ENCODE peak calls at places on chromosomes 7 and 10, in ten cellular contexts. One of them, this sample, is unnamed.

GRCh38 chr10:86167762-86168128 is 198.8 kb downstream of the GRID1 start:
- DNase-seq in colonic mucosa: no peak
- DNase-seq in fibroblast of pulmonary artery: no peak
- DNase-seq in heart right ventricle: no peak
- DNase-seq in hepatocyte: no peak
- DNase-seq in testis: no peak
- DNase-seq in left ventricle myocardium inferior: no peak
- DNase-seq in brain microvascular endothelial cell: no peak
- DNase-seq in BJ: no peak
- DNase-seq in RWPE1: no peak
- DNase-seq in this sample: no peak

GRCh38 chr10:127406018-127406550 is 143.0 kb upstream of the NPS start:
- DNase-seq in hepatocyte: no peak
- DNase-seq in brain microvascular endothelial cell: no peak
- DNase-seq in testis: no peak
- DNase-seq in fibroblast of pulmonary artery: no peak
- DNase-seq in colonic mucosa: no peak
- DNase-seq in left ventricle myocardium inferior: no peak
- DNase-seq in BJ: no peak
- DNase-seq in RWPE1: no peak
- DNase-seq in heart right ventricle: no peak
- DNase-seq in this sample: no peak

GRCh38 chr10:92103376-92104084 is 180.0 kb downstream of the BTAF1 start:
- DNase-seq in left ventricle myocardium inferior: no peak
- DNase-seq in RWPE1: no peak
- DNase-seq in fibroblast of pulmonary artery: peak
- DNase-seq in colonic mucosa: no peak
- DNase-seq in testis: no peak
- DNase-seq in heart right ventricle: no peak
- DNase-seq in brain microvascular endothelial cell: no peak
- DNase-seq in BJ: no peak
- DNase-seq in hepatocyte: no peak
- DNase-seq in this sample: no peak

GRCh38 chr7:157396316-157397035 is 59.7 kb downstream of the DNAJB6 start:
- DNase-seq in RWPE1: no peak
- DNase-seq in colonic mucosa: no peak
- DNase-seq in brain microvascular endothelial cell: no peak
- DNase-seq in fibroblast of pulmonary artery: no peak
- DNase-seq in testis: no peak
- DNase-seq in hepatocyte: no peak
- DNase-seq in heart right ventricle: no peak
- DNase-seq in left ventricle myocardium inferior: no peak
- DNase-seq in BJ: no peak
- DNase-seq in this sample: no peak

GRCh38 chr7:15855726-15856125 is 169.2 kb upstream of the MEOX2 start:
- DNase-seq in colonic mucosa: no peak
- DNase-seq in hepatocyte: peak
- DNase-seq in fibroblast of pulmonary artery: no peak
- DNase-seq in brain microvascular endothelial cell: no peak
- DNase-seq in RWPE1: no peak
- DNase-seq in heart right ventricle: no peak
- DNase-seq in testis: no peak
- DNase-seq in BJ: no peak
- DNase-seq in left ventricle myocardium inferior: no peak
- DNase-seq in this sample: no peak

GRCh38 chr10:63197304-63198092 is 64.4 kb downstream of the NRBF2 start:
- DNase-seq in left ventricle myocardium inferior: no peak
- DNase-seq in hepatocyte: peak
- DNase-seq in fibroblast of pulmonary artery: peak
- DNase-seq in RWPE1: no peak
- DNase-seq in brain microvascular endothelial cell: peak
- DNase-seq in BJ: peak
- DNase-seq in heart right ventricle: no peak
- DNase-seq in testis: no peak
- DNase-seq in colonic mucosa: no peak
- DNase-seq in this sample: no peak

GRCh38 chr7:6012355-6013104 is 3.5 kb downstream of the AIMP2 start:
- DNase-seq in testis: no peak
- DNase-seq in left ventricle myocardium inferior: no peak
- DNase-seq in brain microvascular endothelial cell: peak
- DNase-seq in BJ: no peak
- DNase-seq in heart right ventricle: no peak
- DNase-seq in hepatocyte: peak
- DNase-seq in colonic mucosa: peak
- DNase-seq in fibroblast of pulmonary artery: no peak
- DNase-seq in RWPE1: no peak
- DNase-seq in this sample: no peak

GRCh38 chr7:80719261-80719660 is 80.8 kb downstream of the CD36 start:
- DNase-seq in hepatocyte: peak
- DNase-seq in testis: no peak
- DNase-seq in brain microvascular endothelial cell: peak
- DNase-seq in left ventricle myocardium inferior: no peak
- DNase-seq in fibroblast of pulmonary artery: peak
- DNase-seq in heart right ventricle: no peak
- DNase-seq in colonic mucosa: no peak
- DNase-seq in BJ: no peak
- DNase-seq in RWPE1: no peak
- DNase-seq in this sample: no peak

GRCh38 chr10:86316274-86316835 is 50.2 kb downstream of the GRID1 start:
- DNase-seq in colonic mucosa: no peak
- DNase-seq in hepatocyte: no peak
- DNase-seq in heart right ventricle: no peak
- DNase-seq in left ventricle myocardium inferior: no peak
- DNase-seq in testis: no peak
- DNase-seq in fibroblast of pulmonary artery: no peak
- DNase-seq in BJ: no peak
- DNase-seq in brain microvascular endothelial cell: no peak
- DNase-seq in RWPE1: no peak
- DNase-seq in this sample: no peak

GRCh38 chr7:156380261-156380660 is 260.3 kb upstream of the RNF32 start:
- DNase-seq in testis: no peak
- DNase-seq in brain microvascular endothelial cell: no peak
- DNase-seq in fibroblast of pulmonary artery: no peak
- DNase-seq in BJ: no peak
- DNase-seq in left ventricle myocardium inferior: no peak
- DNase-seq in hepatocyte: no peak
- DNase-seq in colonic mucosa: no peak
- DNase-seq in RWPE1: no peak
- DNase-seq in heart right ventricle: no peak
- DNase-seq in this sample: no peak

GRCh38 chr7:103915958-103916357 is 73.5 kb downstream of the RELN start:
- DNase-seq in RWPE1: peak
- DNase-seq in left ventricle myocardium inferior: no peak
- DNase-seq in testis: no peak
- DNase-seq in hepatocyte: no peak
- DNase-seq in brain microvascular endothelial cell: peak
- DNase-seq in BJ: no peak
- DNase-seq in fibroblast of pulmonary artery: peak
- DNase-seq in heart right ventricle: no peak
- DNase-seq in colonic mucosa: no peak
- DNase-seq in this sample: no peak

GRCh38 chr7:6121141-6121540 is 90.0 kb downstream of the ANKRD61 start:
- DNase-seq in hepatocyte: no peak
- DNase-seq in brain microvascular endothelial cell: peak
- DNase-seq in testis: no peak
- DNase-seq in colonic mucosa: no peak
- DNase-seq in fibroblast of pulmonary artery: peak
- DNase-seq in RWPE1: no peak
- DNase-seq in heart right ventricle: no peak
- DNase-seq in BJ: no peak
- DNase-seq in left ventricle myocardium inferior: no peak
- DNase-seq in this sample: no peak

GRCh38 chr10:113959383-113959760 is 84.3 kb upstream of the ADRB1 start:
- DNase-seq in hepatocyte: peak
- DNase-seq in testis: no peak
- DNase-seq in left ventricle myocardium inferior: no peak
- DNase-seq in heart right ventricle: no peak
- DNase-seq in BJ: no peak
- DNase-seq in RWPE1: no peak
- DNase-seq in colonic mucosa: peak
- DNase-seq in fibroblast of pulmonary artery: no peak
- DNase-seq in brain microvascular endothelial cell: peak
- DNase-seq in this sample: peak

GRCh38 chr7:16466087-16466472 is 542 bp upstream of the SOSTDC1 start:
- DNase-seq in heart right ventricle: no peak
- DNase-seq in hepatocyte: no peak
- DNase-seq in colonic mucosa: no peak
- DNase-seq in BJ: no peak
- DNase-seq in brain microvascular endothelial cell: no peak
- DNase-seq in fibroblast of pulmonary artery: peak
- DNase-seq in testis: no peak
- DNase-seq in left ventricle myocardium inferior: no peak
- DNase-seq in RWPE1: no peak
- DNase-seq in this sample: no peak

DNA sequence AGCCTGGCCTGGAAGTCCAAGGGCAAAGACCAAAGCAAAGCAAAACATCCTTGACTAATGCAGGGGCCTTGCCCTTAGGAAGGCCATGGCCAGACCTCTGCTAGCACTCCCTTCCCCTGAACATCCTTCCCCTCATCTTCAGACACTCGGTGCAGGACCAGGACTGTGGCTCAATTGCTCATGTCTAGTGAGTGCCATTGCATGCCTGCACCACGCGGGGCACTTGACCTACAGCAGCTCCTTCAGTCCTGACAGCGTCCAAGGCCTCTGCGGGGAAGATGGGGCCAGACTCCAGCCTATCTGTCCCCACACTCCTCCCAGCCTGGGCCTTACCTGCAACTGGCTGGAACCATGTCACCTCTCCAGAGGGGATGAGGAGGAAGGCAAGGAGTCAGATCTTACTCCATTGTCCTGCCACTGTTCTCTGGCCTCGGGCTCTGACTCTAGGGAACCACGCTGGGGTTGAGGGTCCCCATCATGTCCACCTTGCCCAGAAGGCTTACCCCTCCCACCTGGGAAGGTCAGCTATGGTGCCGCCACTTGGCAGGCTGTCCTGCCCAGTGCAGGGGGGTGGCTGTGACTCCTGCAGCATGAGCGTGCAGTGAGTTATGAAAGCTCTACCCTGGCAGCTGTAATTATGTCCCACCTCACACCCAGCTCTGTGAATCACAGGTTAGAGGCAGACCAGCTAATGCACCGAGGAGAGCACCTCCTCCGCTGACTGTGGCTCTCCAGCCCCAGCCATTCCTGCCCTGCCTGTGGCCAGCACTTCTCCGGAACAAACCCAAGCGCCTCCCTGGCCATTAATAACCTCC is 16.1 kb downstream of the DRGX start:
- DNase-seq in brain microvascular endothelial cell: no peak
- DNase-seq in left ventricle myocardium inferior: no peak
- DNase-seq in RWPE1: peak
- DNase-seq in fibroblast of pulmonary artery: no peak
- DNase-seq in testis: peak
- DNase-seq in BJ: no peak
- DNase-seq in colonic mucosa: no peak
- DNase-seq in hepatocyte: no peak
- DNase-seq in heart right ventricle: no peak
- DNase-seq in this sample: no peak
- TF ChIP-seq CTCF in brain microvascular endothelial cell: peak
- TF ChIP-seq CTCF in left ventricle myocardium inferior: peak
- TF ChIP-seq CTCF in RWPE1: no peak
- TF ChIP-seq CTCF in fibroblast of pulmonary artery: peak
- TF ChIP-seq CTCF in testis: no peak
- TF ChIP-seq CTCF in BJ: peak
- TF ChIP-seq CTCF in colonic mucosa: no peak
- TF ChIP-seq CTCF in hepatocyte: no peak
- TF ChIP-seq CTCF in heart right ventricle: peak
- TF ChIP-seq CTCF in this sample: peak

GRCh38 chr10:96614515-96614914 is 27.7 kb upstream of the TM9SF3 start:
- DNase-seq in left ventricle myocardium inferior: no peak
- DNase-seq in heart right ventricle: no peak
- DNase-seq in colonic mucosa: peak
- DNase-seq in RWPE1: peak
- DNase-seq in fibroblast of pulmonary artery: peak
- DNase-seq in hepatocyte: peak
- DNase-seq in brain microvascular endothelial cell: peak
- DNase-seq in testis: no peak
- DNase-seq in BJ: peak
- DNase-seq in this sample: no peak
- TF ChIP-seq CTCF in left ventricle myocardium inferior: no peak
- TF ChIP-seq CTCF in heart right ventricle: no peak
- TF ChIP-seq CTCF in colonic mucosa: no peak
- TF ChIP-seq CTCF in RWPE1: no peak
- TF ChIP-seq CTCF in fibroblast of pulmonary artery: no peak
- TF ChIP-seq CTCF in hepatocyte: no peak
- TF ChIP-seq CTCF in brain microvascular endothelial cell: no peak
- TF ChIP-seq CTCF in testis: no peak
- TF ChIP-seq CTCF in BJ: no peak
- TF ChIP-seq CTCF in this sample: no peak

GRCh38 chr7:121323515-121323914 is 5.3 kb upstream of the WNT16 start:
- DNase-seq in heart right ventricle: no peak
- DNase-seq in testis: no peak
- DNase-seq in fibroblast of pulmonary artery: no peak
- DNase-seq in brain microvascular endothelial cell: no peak
- DNase-seq in BJ: no peak
- DNase-seq in left ventricle myocardium inferior: no peak
- DNase-seq in hepatocyte: no peak
- DNase-seq in RWPE1: no peak
- DNase-seq in colonic mucosa: no peak
- DNase-seq in this sample: no peak

GRCh38 chr7:121328508-121329459 is at the start of gene WNT16:
- DNase-seq in colonic mucosa: no peak
- DNase-seq in brain microvascular endothelial cell: no peak
- DNase-seq in heart right ventricle: no peak
- DNase-seq in RWPE1: no peak
- DNase-seq in testis: peak
- DNase-seq in BJ: no peak
- DNase-seq in hepatocyte: no peak
- DNase-seq in fibroblast of pulmonary artery: no peak
- DNase-seq in left ventricle myocardium inferior: no peak
- DNase-seq in this sample: no peak

GRCh38 chr7:121322460-121322859 is 6.3 kb upstream of the WNT16 start:
- DNase-seq in hepatocyte: no peak
- DNase-seq in BJ: no peak
- DNase-seq in heart right ventricle: no peak
- DNase-seq in left ventricle myocardium inferior: no peak
- DNase-seq in fibroblast of pulmonary artery: no peak
- DNase-seq in testis: no peak
- DNase-seq in RWPE1: no peak
- DNase-seq in brain microvascular endothelial cell: no peak
- DNase-seq in colonic mucosa: no peak
- DNase-seq in this sample: no peak

GRCh38 chr7:121327671-121328070 is 1.1 kb upstream of the WNT16 start:
- DNase-seq in hepatocyte: no peak
- DNase-seq in heart right ventricle: no peak
- DNase-seq in RWPE1: no peak
- DNase-seq in fibroblast of pulmonary artery: no peak
- DNase-seq in testis: no peak
- DNase-seq in BJ: no peak
- DNase-seq in brain microvascular endothelial cell: no peak
- DNase-seq in left ventricle myocardium inferior: no peak
- DNase-seq in colonic mucosa: no peak
- DNase-seq in this sample: no peak

GRCh38 chr7:121323934-121324333 is 4.9 kb upstream of the WNT16 start:
- DNase-seq in RWPE1: no peak
- DNase-seq in colonic mucosa: no peak
- DNase-seq in left ventricle myocardium inferior: no peak
- DNase-seq in testis: no peak
- DNase-seq in hepatocyte: no peak
- DNase-seq in fibroblast of pulmonary artery: no peak
- DNase-seq in BJ: no peak
- DNase-seq in brain microvascular endothelial cell: no peak
- DNase-seq in heart right ventricle: no peak
- DNase-seq in this sample: no peak
- TF ChIP-seq CTCF in RWPE1: no peak
- TF ChIP-seq CTCF in colonic mucosa: no peak
- TF ChIP-seq CTCF in left ventricle myocardium inferior: no peak
- TF ChIP-seq CTCF in testis: no peak
- TF ChIP-seq CTCF in hepatocyte: no peak
- TF ChIP-seq CTCF in fibroblast of pulmonary artery: no peak
- TF ChIP-seq CTCF in BJ: no peak
- TF ChIP-seq CTCF in brain microvascular endothelial cell: no peak
- TF ChIP-seq CTCF in heart right ventricle: no peak
- TF ChIP-seq CTCF in this sample: no peak

GRCh38 chr7:100190059-100190711 is 12.5 kb downstream of the STAG3 start:
- DNase-seq in heart right ventricle: no peak
- DNase-seq in testis: no peak
- DNase-seq in fibroblast of pulmonary artery: peak
- DNase-seq in left ventricle myocardium inferior: no peak
- DNase-seq in colonic mucosa: no peak
- DNase-seq in brain microvascular endothelial cell: peak
- DNase-seq in RWPE1: no peak
- DNase-seq in hepatocyte: no peak
- DNase-seq in BJ: peak
- DNase-seq in this sample: peak
- TF ChIP-seq CTCF in heart right ventricle: peak
- TF ChIP-seq CTCF in testis: peak
- TF ChIP-seq CTCF in fibroblast of pulmonary artery: peak
- TF ChIP-seq CTCF in left ventricle myocardium inferior: peak
- TF ChIP-seq CTCF in colonic mucosa: peak
- TF ChIP-seq CTCF in brain microvascular endothelial cell: peak
- TF ChIP-seq CTCF in RWPE1: peak
- TF ChIP-seq CTCF in hepatocyte: peak
- TF ChIP-seq CTCF in BJ: peak
- TF ChIP-seq CTCF in this sample: no peak